ENCODE peak calls at places on chromosomes 4 and X, in eight cellular contexts. T, J, H, L, E, W, Y and U are unnamed samples.

GRCh38 chr4:3747582-3747906 is 18.6 kb upstream of the ADRA2C start:
- DNase-seq in W (no peak), J (no peak), Y (no peak), L (no peak), H (peak), T (no peak), E (no peak), U (peak)

GRCh38 chr4:150874386-150875226 is 140.5 kb downstream of the LRBA start:
- DNase-seq in E (no peak), H (no peak), W (no peak), L (peak), J (no peak), T (no peak), Y (no peak), U (peak)

GRCh38 chr4:94766856-94767255 is 9.1 kb downstream of the BMPR1B start:
- DNase-seq in E (no peak), J (no peak), T (peak), H (peak), W (no peak), L (no peak), Y (no peak), U (no peak)

GRCh38 chr4:139761461-139761860 is 95.8 kb downstream of the MGST2 start:
- DNase-seq in W (no peak), H (no peak), L (no peak), T (no peak), Y (peak), E (no peak), J (no peak), U (peak)

GRCh38 chr4:46444318-46444717 is 54.4 kb upstream of the GABRA2 start:
- DNase-seq in Y (no peak), L (no peak), H (no peak), T (no peak), W (no peak), J (no peak), E (no peak), U (no peak)

GRCh38 chr4:186666252-186666651 is 57.4 kb downstream of the FAT1 start:
- DNase-seq in H (no peak), T (no peak), L (no peak), Y (no peak), J (no peak), W (no peak), E (no peak), U (no peak)

GRCh38 chr4:103052779-103053178 is 23.8 kb downstream of the SLC9B2 start:
- DNase-seq in L (no peak), W (no peak), T (no peak), E (no peak), J (no peak), H (no peak), Y (no peak), U (no peak)

GRCh38 chr4:17058506-17058905 is 160.1 kb upstream of the LDB2 start:
- DNase-seq in H (no peak), T (no peak), E (no peak), Y (peak), W (no peak), L (no peak), J (no peak), U (no peak)

GRCh38 chr4:1177274-1178141 is 5.1 kb upstream of the SPON2 start:
- DNase-seq in Y (no peak), E (no peak), H (peak), T (peak), J (no peak), W (no peak), L (peak), U (no peak)

GRCh38 chr4:8550691-8551090 is 29.5 kb upstream of the GPR78 start:
- DNase-seq in W (no peak), H (no peak), J (no peak), L (no peak), Y (no peak), T (no peak), E (no peak), U (no peak)

GRCh38 chr4:6942238-6942800 is 32.7 kb downstream of the TBC1D14 start:
- DNase-seq in T (peak), J (no peak), W (no peak), E (no peak), L (no peak), Y (peak), H (peak), U (peak)

GRCh38 chr4:163484906-163485305 is 9.6 kb upstream of the TMA16 start:
- DNase-seq in T (peak), Y (peak), J (peak), E (no peak), W (no peak), H (peak), L (peak), U (peak)

GRCh38 chrX:106898462-106898861 is 4.7 kb downstream of the RIPPLY1 start:
- DNase-seq in W (no peak), L (no peak), H (peak), E (no peak), Y (peak), T (peak), J (no peak), U (peak)

GRCh38 chr4:22389240-22389871 is 126.5 kb downstream of the ADGRA3 start:
- DNase-seq in L (peak), W (no peak), T (peak), J (peak), E (no peak), H (peak), Y (peak), U (peak)

GRCh38 chr4:1783011-1783410 is 10.1 kb upstream of the FGFR3 start:
- DNase-seq in Y (no peak), T (no peak), W (no peak), J (no peak), H (no peak), L (no peak), E (no peak), U (no peak)

GRCh38 chr4:38691251-38692008 is 27.4 kb downstream of the KLF3 start:
- DNase-seq in Y (no peak), W (no peak), J (no peak), H (no peak), T (no peak), E (no peak), L (peak), U (no peak)

GRCh38 chr4:113921089-113921842 is 58.2 kb downstream of the ARSJ start:
- DNase-seq in J (no peak), W (no peak), T (no peak), E (no peak), L (no peak), Y (peak), H (no peak), U (peak)

GRCh38 chrX:96027363-96027894 is 657.2 kb upstream of the DIAPH2 start:
- DNase-seq in E (no peak), Y (no peak), H (no peak), W (no peak), L (no peak), J (no peak), T (no peak), U (no peak)

GRCh38 chr4:164383187-164384181 is 370.4 kb upstream of the SMIM31 start:
- DNase-seq in E (no peak), L (peak), H (peak), T (no peak), J (peak), W (no peak), Y (no peak), U (peak)

GRCh38 chrX:138711399-138712347 is at the start of gene FGF13:
- DNase-seq in E (no peak), H (peak), L (peak), J (peak), Y (no peak), W (peak), T (no peak), U (no peak)

GRCh38 chr4:138669479-138670165 is 346.0 kb upstream of the NOCT start:
- DNase-seq in H (peak), L (no peak), Y (peak), W (no peak), J (no peak), E (no peak), T (peak), U (no peak)

GRCh38 chr4:2834001-2834921 is 9.4 kb upstream of the ADD1 start:
- DNase-seq in J (peak), W (no peak), Y (no peak), L (no peak), H (no peak), E (no peak), T (no peak), U (no peak)

GRCh38 chr4:185396724-185397402 is at the start of gene ANKRD37:
- DNase-seq in T (no peak), Y (no peak), E (no peak), L (peak), J (no peak), H (peak), W (peak), U (no peak)

GRCh38 chrX:46777971-46778810 is 19.3 kb upstream of the SLC9A7 start:
- DNase-seq in L (no peak), J (no peak), Y (no peak), T (peak), W (no peak), E (no peak), H (peak), U (no peak)

GRCh38 chrX:153349952-153350351 is 16.0 kb downstream of the ZNF275 start:
- DNase-seq in W (no peak), Y (peak), E (no peak), J (no peak), T (no peak), L (no peak), H (no peak), U (no peak)

GRCh38 chrX:36431819-36432218 is 512.3 kb downstream of the CFAP47 start:
- DNase-seq in L (no peak), E (no peak), Y (peak), W (no peak), T (peak), H (no peak), J (no peak), U (peak)